ENCODE peak calls at places on chromosomes 11 and 22, in four cellular contexts. One of them, this sample, is unnamed.

GRCh38 chr22:17739196-17739975 is 34.9 kb downstream of the BID start:
- DNase-seq in B cell: no peak
- DNase-seq in heart left ventricle: no peak
- DNase-seq in MCF 10A: no peak
- DNase-seq in this sample: no peak

GRCh38 chr11:61752117-61752924 is at the start of gene MYRF:
- DNase-seq in B cell: peak; percentile 66
- DNase-seq in heart left ventricle: peak; percentile 48
- DNase-seq in MCF 10A: no peak
- DNase-seq in this sample: peak; percentile 80

GRCh38 chr11:66858186-66858938 is 1.5 kb downstream of the LRFN4 start:
- DNase-seq in B cell: no peak
- DNase-seq in heart left ventricle: no peak
- DNase-seq in MCF 10A: no peak
- DNase-seq in this sample: peak; percentile 17

GRCh38 chr11:279040-279965 is 1.1 kb downstream of the NLRP6 start:
- DNase-seq in B cell: peak; percentile 60
- DNase-seq in heart left ventricle: no peak
- DNase-seq in MCF 10A: no peak
- DNase-seq in this sample: no peak

GRCh38 chr11:72684236-72684912 is 10.2 kb upstream of the PDE2A start:
- DNase-seq in B cell: peak; percentile 60
- DNase-seq in heart left ventricle: peak; percentile 87
- DNase-seq in MCF 10A: peak; percentile 71
- DNase-seq in this sample: peak; percentile 81

GRCh38 chr11:87030458-87031054 is 7.2 kb upstream of the TMEM135 start:
- DNase-seq in B cell: no peak
- DNase-seq in heart left ventricle: no peak
- DNase-seq in MCF 10A: no peak
- DNase-seq in this sample: no peak

GRCh38 chr22:31630331-31631329 is 31.4 kb downstream of the PISD start:
- DNase-seq in B cell: peak; percentile 97
- DNase-seq in heart left ventricle: peak; percentile 87
- DNase-seq in MCF 10A: peak; percentile 70
- DNase-seq in this sample: peak; percentile 90

GRCh38 chr22:28969401-28970168 is 86.2 kb downstream of the ZNRF3 start:
- DNase-seq in B cell: no peak
- DNase-seq in heart left ventricle: no peak
- DNase-seq in MCF 10A: no peak
- DNase-seq in this sample: no peak

GRCh38 chr11:120985718-120986569 is 38.0 kb upstream of the TBCEL start:
- DNase-seq in B cell: peak; percentile 49
- DNase-seq in heart left ventricle: peak; percentile 49
- DNase-seq in MCF 10A: peak; percentile 49
- DNase-seq in this sample: peak; percentile 78

GRCh38 chr22:37276771-37277170 is 5.5 kb upstream of the CYTH4 start:
- DNase-seq in B cell: no peak
- DNase-seq in heart left ventricle: no peak
- DNase-seq in MCF 10A: peak; percentile 37
- DNase-seq in this sample: no peak

GRCh38 chr11:122778148-122778547 is 60.2 kb upstream of the CRTAM start:
- DNase-seq in B cell: no peak
- DNase-seq in heart left ventricle: no peak
- DNase-seq in MCF 10A: peak; percentile 23
- DNase-seq in this sample: no peak

GRCh38 chr11:64358907-64359711 is at the start of gene RPS6KA4:
- DNase-seq in B cell: peak; percentile 74
- DNase-seq in heart left ventricle: peak; percentile 80
- DNase-seq in MCF 10A: peak; percentile 58
- DNase-seq in this sample: no peak

GRCh38 chr11:100984668-100985067 is 144.9 kb downstream of the PGR start:
- DNase-seq in B cell: peak; percentile 19
- DNase-seq in heart left ventricle: no peak
- DNase-seq in MCF 10A: no peak
- DNase-seq in this sample: no peak

GRCh38 chr11:65292866-65293265 is 21.8 kb upstream of the CDC42EP2 start:
- DNase-seq in B cell: no peak
- DNase-seq in heart left ventricle: no peak
- DNase-seq in MCF 10A: no peak
- DNase-seq in this sample: no peak

GRCh38 chr22:30221121-30221992 is 25.2 kb downstream of the LIF start:
- DNase-seq in B cell: peak; percentile 54
- DNase-seq in heart left ventricle: no peak
- DNase-seq in MCF 10A: no peak
- DNase-seq in this sample: no peak

GRCh38 chr11:75259711-75260110 is 19.1 kb downstream of the TPBGL start:
- DNase-seq in B cell: no peak
- DNase-seq in heart left ventricle: no peak
- DNase-seq in MCF 10A: no peak
- DNase-seq in this sample: peak; percentile 3

GRCh38 chr11:17954395-17955252 is 58.2 kb downstream of the SERGEF start:
- DNase-seq in B cell: no peak
- DNase-seq in heart left ventricle: no peak
- DNase-seq in MCF 10A: no peak
- DNase-seq in this sample: no peak

GRCh38 chr11:68022531-68022930 is 8.0 kb upstream of the NDUFS8 start:
- DNase-seq in B cell: no peak
- DNase-seq in heart left ventricle: no peak
- DNase-seq in MCF 10A: no peak
- DNase-seq in this sample: no peak

GRCh38 chr11:130644187-130644586 is 195.7 kb downstream of the ADAMTS15 start:
- DNase-seq in B cell: no peak
- DNase-seq in heart left ventricle: no peak
- DNase-seq in MCF 10A: no peak
- DNase-seq in this sample: no peak

GRCh38 chr11:75270896-75271415 is 30.4 kb downstream of the TPBGL start:
- DNase-seq in B cell: peak; percentile 52
- DNase-seq in heart left ventricle: no peak
- DNase-seq in MCF 10A: peak; percentile 27
- DNase-seq in this sample: peak; percentile 5

GRCh38 chr22:49929553-49929979 is 11.1 kb downstream of the CRELD2 start:
- DNase-seq in B cell: peak; percentile 93
- DNase-seq in heart left ventricle: peak; percentile 73
- DNase-seq in MCF 10A: peak; percentile 56
- DNase-seq in this sample: peak; percentile 85

DNA sequence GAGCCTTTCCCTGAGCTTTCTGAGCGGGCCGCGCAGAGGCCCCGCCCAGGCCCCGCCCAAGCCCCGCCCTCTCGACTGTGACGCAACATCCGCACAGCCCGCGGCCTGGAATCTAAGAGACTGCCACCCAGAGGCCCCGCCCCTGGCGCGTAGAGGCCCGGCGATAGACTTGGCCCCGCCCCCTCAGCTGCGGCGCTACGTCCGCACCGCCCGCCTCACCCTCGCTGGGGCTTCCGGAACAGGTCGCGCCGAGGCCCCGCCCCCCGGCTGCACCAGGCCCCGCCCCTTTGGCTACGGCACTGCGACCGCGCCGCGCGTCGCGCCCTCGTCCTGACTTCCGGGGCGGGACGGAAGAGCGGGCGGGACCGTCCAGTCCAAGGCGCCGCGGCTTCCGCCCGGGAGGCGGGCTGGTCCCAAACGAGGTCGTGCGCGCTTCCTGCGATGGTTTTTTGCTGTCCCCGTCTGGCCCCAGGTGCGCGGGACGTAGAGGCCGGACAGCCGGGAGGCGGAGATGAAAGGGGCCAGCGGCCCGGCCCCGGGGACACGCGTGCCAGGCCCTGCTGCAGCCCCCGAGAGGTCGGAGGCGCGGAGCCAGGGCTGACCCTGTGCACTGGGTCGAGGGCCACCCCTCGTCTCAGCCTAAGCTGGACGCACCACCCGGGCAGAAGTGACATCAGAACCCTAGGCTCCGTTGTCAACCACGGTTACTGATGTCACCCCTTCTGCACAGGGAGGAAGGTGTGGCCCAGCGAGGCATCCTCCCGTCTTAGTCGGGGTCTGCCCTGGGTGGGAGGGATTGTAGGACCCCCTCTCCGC is 59.0 kb upstream of the WNT7B start:
- DNase-seq in B cell: peak; percentile 100
- DNase-seq in heart left ventricle: peak; percentile 100
- DNase-seq in MCF 10A: peak; percentile 98
- DNase-seq in this sample: peak; percentile 100
- TF ChIP-seq CTCF in B cell: no peak
- TF ChIP-seq CTCF in heart left ventricle: no peak
- TF ChIP-seq CTCF in MCF 10A: no peak
- TF ChIP-seq CTCF in this sample: no peak

DNA sequence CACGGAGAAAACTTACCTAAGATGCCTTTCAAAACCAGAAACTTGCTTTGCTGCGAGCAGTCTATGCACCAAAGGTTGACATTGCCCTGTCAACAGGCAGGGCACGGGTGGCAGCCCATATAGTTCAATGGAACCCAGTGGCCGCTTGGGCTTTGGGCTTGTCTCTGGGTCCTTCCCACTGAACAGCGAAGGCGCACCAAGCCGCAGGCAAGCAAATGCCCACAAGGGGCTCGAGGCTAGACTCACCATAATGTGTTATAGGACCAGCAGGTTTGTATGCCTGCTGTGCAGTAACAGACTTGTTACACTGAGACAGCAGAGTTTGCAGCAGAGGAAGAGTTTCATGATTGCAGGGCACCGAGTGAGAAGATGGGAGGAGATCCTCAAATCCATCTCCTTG is 20.3 kb downstream of the CLDN5 start:
- DNase-seq in B cell: no peak
- DNase-seq in heart left ventricle: no peak
- DNase-seq in MCF 10A: no peak
- DNase-seq in this sample: peak; percentile 44
- TF ChIP-seq CTCF in B cell: no peak
- TF ChIP-seq CTCF in heart left ventricle: no peak
- TF ChIP-seq CTCF in MCF 10A: no peak
- TF ChIP-seq CTCF in this sample: peak; percentile 31

GRCh38 chr11:119875841-119876600 is 147.0 kb upstream of the NECTIN1 start:
- DNase-seq in B cell: no peak
- DNase-seq in heart left ventricle: no peak
- DNase-seq in MCF 10A: no peak
- DNase-seq in this sample: no peak

GRCh38 chr11:119880143-119880542 is 151.1 kb upstream of the NECTIN1 start:
- DNase-seq in B cell: no peak
- DNase-seq in heart left ventricle: no peak
- DNase-seq in MCF 10A: no peak
- DNase-seq in this sample: no peak

GRCh38 chr11:119876841-119877240 is 147.8 kb upstream of the NECTIN1 start:
- DNase-seq in B cell: no peak
- DNase-seq in heart left ventricle: no peak
- DNase-seq in MCF 10A: no peak
- DNase-seq in this sample: no peak

GRCh38 chr11:119880873-119881272 is 151.9 kb upstream of the NECTIN1 start:
- DNase-seq in B cell: no peak
- DNase-seq in heart left ventricle: no peak
- DNase-seq in MCF 10A: no peak
- DNase-seq in this sample: no peak

GRCh38 chr11:119878990-119879389 is 150.0 kb upstream of the NECTIN1 start:
- DNase-seq in B cell: no peak
- DNase-seq in heart left ventricle: no peak
- DNase-seq in MCF 10A: no peak
- DNase-seq in this sample: no peak
- TF ChIP-seq CTCF in B cell: no peak
- TF ChIP-seq CTCF in heart left ventricle: peak; percentile 33
- TF ChIP-seq CTCF in MCF 10A: no peak
- TF ChIP-seq CTCF in this sample: no peak

DNA sequence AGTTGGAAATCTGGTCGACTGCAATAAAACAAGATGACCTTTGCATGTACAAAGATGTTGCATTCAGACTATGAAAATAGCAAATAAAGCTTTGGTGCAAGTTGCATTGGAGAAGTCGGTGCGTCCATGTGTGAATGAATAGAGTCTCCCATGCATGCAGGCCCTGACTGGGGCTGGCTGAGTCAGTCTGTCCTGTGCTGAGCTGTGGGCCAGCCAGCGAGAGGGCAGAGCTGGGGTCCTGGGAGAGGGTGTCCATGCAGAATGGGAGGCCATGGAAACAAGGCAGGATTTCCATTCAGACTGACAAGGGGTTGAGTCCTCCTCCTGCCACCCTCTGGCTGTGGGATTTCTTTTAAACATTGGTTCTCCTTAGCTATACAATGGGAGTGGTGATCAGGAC is 2.3 kb upstream of the CRYBB3 start:
- DNase-seq in B cell: no peak
- DNase-seq in heart left ventricle: no peak
- DNase-seq in MCF 10A: no peak
- DNase-seq in this sample: no peak
- TF ChIP-seq CTCF in B cell: no peak
- TF ChIP-seq CTCF in heart left ventricle: no peak
- TF ChIP-seq CTCF in MCF 10A: no peak
- TF ChIP-seq CTCF in this sample: no peak

GRCh38 chr11:90332415-90332814 is 109.6 kb upstream of the CHORDC1 start:
- DNase-seq in B cell: no peak
- DNase-seq in heart left ventricle: no peak
- DNase-seq in MCF 10A: peak; percentile 24
- DNase-seq in this sample: no peak
- TF ChIP-seq CTCF in B cell: no peak
- TF ChIP-seq CTCF in heart left ventricle: no peak
- TF ChIP-seq CTCF in MCF 10A: no peak
- TF ChIP-seq CTCF in this sample: no peak

DNA sequence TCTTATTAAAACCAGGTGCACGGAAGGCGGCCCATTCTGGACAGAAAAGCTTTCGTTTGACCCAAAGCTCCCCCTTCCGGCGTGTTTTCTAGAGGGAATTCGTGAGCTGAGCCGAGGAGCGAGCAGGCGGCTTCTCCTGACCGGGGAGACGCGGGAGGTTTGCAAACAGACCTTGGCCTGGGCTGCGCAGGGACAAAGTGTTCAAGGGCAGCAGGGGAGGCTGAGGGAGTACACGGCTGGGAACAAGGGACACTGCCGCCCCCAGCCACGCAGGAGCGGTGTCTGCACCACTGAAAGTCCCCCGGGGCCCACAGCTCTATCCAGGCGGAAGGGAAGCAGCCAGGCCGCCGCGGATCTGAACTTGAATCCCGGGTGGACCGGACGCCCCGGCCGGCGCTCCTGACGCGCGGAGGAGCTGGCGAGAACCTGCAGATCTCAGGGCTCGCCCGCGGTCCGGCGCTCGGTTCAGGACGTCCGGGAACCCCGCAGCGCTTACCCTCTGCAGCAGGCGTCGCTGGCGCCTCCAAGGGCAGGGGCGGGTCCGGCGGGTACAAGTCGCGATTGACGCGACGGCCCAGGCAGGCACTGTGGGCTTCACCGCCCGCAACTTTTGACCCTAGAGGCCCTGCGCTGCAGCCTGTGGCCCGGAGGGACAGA is 101.9 kb downstream of the WT1 start:
- DNase-seq in B cell: peak; percentile 7
- DNase-seq in heart left ventricle: peak; percentile 58
- DNase-seq in MCF 10A: no peak
- DNase-seq in this sample: peak; percentile 70
- TF ChIP-seq CTCF in B cell: no peak
- TF ChIP-seq CTCF in heart left ventricle: peak; percentile 44
- TF ChIP-seq CTCF in MCF 10A: no peak
- TF ChIP-seq CTCF in this sample: no peak

DNA sequence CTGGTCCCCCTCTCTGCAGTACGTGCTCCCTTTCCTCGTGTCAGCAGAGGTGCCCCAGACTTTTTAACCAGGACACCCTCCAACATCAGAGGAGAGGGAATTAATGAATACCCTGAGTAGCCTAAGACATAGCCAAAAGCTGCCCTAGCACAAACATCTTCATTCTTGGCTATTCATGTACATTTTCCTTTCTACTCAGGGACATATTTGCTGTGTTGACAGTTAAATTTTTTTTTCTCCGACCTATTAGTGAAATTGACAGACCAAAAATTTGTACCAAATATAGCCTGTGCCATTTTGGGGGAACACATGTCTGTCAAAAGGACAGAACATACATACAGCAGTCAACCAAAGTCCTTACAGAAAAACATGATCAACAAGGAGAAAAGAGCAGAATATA is 33.3 kb downstream of the CADM1 start:
- DNase-seq in B cell: no peak
- DNase-seq in heart left ventricle: no peak
- DNase-seq in MCF 10A: no peak
- DNase-seq in this sample: no peak
- TF ChIP-seq CTCF in B cell: no peak
- TF ChIP-seq CTCF in heart left ventricle: no peak
- TF ChIP-seq CTCF in MCF 10A: no peak
- TF ChIP-seq CTCF in this sample: no peak